ENCODE peak calls at places on chromosomes 11 and 22, in five cellular contexts. Z, I, W, P and F are unnamed samples.

GRCh38 chr11:101442171-101442570 is 141.6 kb downstream of the TRPC6 start:
- DNase-seq in Z (peak; percentile 54), I (no peak), W (peak; percentile 32), P (peak; percentile 14), F (no peak)

GRCh38 chr11:64887757-64888405 is 9.5 kb upstream of the EHD1 start:
- DNase-seq in Z (peak; percentile 65), I (peak; percentile 54), W (no peak), P (peak; percentile 69), F (peak; percentile 95)

GRCh38 chr11:66986178-66986545 is 11.1 kb downstream of the C11orf86 start:
- DNase-seq in Z (no peak), I (peak; percentile 42), W (no peak), P (no peak), F (no peak)

GRCh38 chr11:26442131-26442530 is 110.2 kb downstream of the ANO3 start:
- DNase-seq in Z (peak; percentile 49), I (no peak), W (peak; percentile 61), P (peak; percentile 2), F (no peak)

GRCh38 chr11:16191852-16192240 is 164.5 kb downstream of the SOX6 start:
- DNase-seq in Z (no peak), I (no peak), W (no peak), P (no peak), F (no peak)

GRCh38 chr11:133946541-133947297 is 10.0 kb downstream of the IGSF9B start:
- DNase-seq in Z (peak; percentile 19), I (no peak), W (no peak), P (no peak), F (peak; percentile 79)

GRCh38 chr22:25970996-25971811 is 198.1 kb upstream of the SEZ6L start:
- DNase-seq in Z (no peak), I (no peak), W (no peak), P (no peak), F (no peak)

GRCh38 chr11:26522912-26523610 is 49.0 kb downstream of the MUC15 start:
- DNase-seq in Z (peak; percentile 32), I (no peak), W (no peak), P (peak; percentile 21), F (no peak)

GRCh38 chr11:96708469-96708868 is 318.7 kb downstream of the JRKL start:
- DNase-seq in Z (no peak), I (no peak), W (no peak), P (no peak), F (no peak)

GRCh38 chr22:34997921-34998320 is 68.0 kb upstream of the ISX start:
- DNase-seq in Z (no peak), I (no peak), W (no peak), P (no peak), F (no peak)

GRCh38 chr11:2142300-2142759 is 3.1 kb upstream of the IGF2 start:
- DNase-seq in Z (peak; percentile 43), I (no peak), W (no peak), P (peak; percentile 56), F (no peak)

GRCh38 chr22:41781508-41781906 is 19.0 kb upstream of the CCDC134 start:
- DNase-seq in Z (no peak), I (no peak), W (no peak), P (no peak), F (no peak)

GRCh38 chr11:90252053-90252452 is 29.2 kb upstream of the CHORDC1 start:
- DNase-seq in Z (no peak), I (no peak), W (no peak), P (no peak), F (no peak)

GRCh38 chr11:94885133-94885532 is 88.2 kb downstream of the CWC15 start:
- DNase-seq in Z (no peak), I (no peak), W (no peak), P (no peak), F (no peak)

GRCh38 chr11:117385906-117386305 is 58.3 kb downstream of the CEP164 start:
- DNase-seq in Z (no peak), I (no peak), W (no peak), P (no peak), F (no peak)

GRCh38 chr11:64115751-64116522 is 50.0 kb downstream of the MACROD1 start:
- DNase-seq in Z (no peak), I (no peak), W (no peak), P (no peak), F (no peak)

GRCh38 chr11:79353706-79354105 is 87.1 kb downstream of the TENM4 start:
- DNase-seq in Z (no peak), I (no peak), W (peak; percentile 9), P (no peak), F (no peak)

GRCh38 chr11:77967121-77967520 is 27.3 kb downstream of the INTS4 start:
- DNase-seq in Z (no peak), I (no peak), W (no peak), P (no peak), F (no peak)

DNA sequence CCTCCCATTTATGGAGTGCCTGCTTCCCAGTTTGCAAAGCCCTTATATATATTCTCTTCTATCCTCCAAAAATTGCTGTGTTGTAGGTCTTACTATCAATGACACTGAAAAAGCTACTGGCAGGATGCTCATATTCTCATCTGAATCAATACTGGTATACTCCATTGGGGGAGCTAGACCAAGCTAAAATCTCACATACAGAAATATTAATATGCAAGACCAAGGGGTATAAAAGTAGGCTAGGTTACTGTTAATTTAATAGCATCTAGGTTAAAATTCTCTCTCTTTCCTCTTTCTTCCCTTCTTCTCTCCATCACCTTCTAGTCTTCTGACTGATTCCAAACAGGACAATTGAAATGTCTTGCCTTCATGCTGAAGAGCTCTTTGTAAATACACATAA is 17.1 kb upstream of the BDNF start:
- DNase-seq in Z (no peak), I (no peak), W (no peak), P (peak; percentile 47), F (no peak)
- TF ChIP-seq CTCF in Z (peak; percentile 48), I (no peak), W (peak; percentile 47), P (peak; percentile 42), F (peak; percentile 25)

GRCh38 chr11:13249177-13249576 is 28.4 kb upstream of the BMAL1 start:
- DNase-seq in Z (no peak), I (no peak), W (no peak), P (no peak), F (no peak)

GRCh38 chr11:13247606-13248320 is 29.8 kb upstream of the BMAL1 start:
- DNase-seq in Z (no peak), I (no peak), W (no peak), P (no peak), F (no peak)

GRCh38 chr11:13251961-13252360 is 25.6 kb upstream of the BMAL1 start:
- DNase-seq in Z (no peak), I (no peak), W (no peak), P (no peak), F (no peak)

GRCh38 chr11:13249992-13250391 is 27.6 kb upstream of the BMAL1 start:
- DNase-seq in Z (peak; percentile 19), I (no peak), W (no peak), P (peak; percentile 14), F (no peak)
- TF ChIP-seq CTCF in Z (peak; percentile 38), I (no peak), W (peak; percentile 34), P (peak; percentile 20), F (peak; percentile 4)

DNA sequence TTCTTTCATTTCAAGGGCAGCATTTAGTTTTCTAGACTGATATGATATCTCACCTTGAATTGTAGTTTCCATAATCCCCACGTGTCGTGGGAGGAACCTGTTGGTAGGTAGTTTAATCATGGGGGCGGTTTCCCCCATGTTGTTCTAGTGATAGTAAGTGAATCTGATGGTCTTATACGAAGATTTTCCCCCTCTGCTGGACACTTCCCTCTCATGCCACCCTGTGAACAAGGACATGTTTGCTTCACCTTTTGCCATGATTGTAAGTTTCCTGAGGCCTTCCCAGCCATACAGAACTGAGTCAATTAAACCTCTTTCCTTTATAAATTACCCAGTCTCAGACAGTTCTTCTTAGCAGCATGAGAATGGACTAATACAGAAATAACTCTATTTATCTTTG is 851.1 kb upstream of the FAT3 start:
- DNase-seq in Z (no peak), I (no peak), W (no peak), P (no peak), F (no peak)
- TF ChIP-seq CTCF in Z (no peak), I (no peak), W (no peak), P (no peak), F (no peak)

DNA sequence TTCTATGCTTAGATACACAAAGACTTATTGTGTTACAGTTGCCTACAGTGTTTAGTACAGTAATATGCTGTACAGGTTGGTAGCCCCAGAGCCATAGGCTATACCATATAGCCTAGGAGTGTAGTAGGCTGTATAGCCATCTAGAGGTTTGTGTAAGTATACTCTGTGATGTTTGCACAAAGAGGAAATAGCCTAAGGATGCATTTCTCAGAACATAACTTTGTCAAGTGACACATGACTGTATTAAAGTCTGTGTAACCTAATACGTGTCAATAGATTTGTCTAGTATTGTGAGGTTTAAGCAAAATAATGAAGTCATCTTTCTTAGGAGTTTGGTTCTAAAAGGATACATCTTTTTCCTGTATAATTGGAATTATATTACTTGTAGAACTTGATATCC is 5.5 kb downstream of the ZC3H12C start:
- DNase-seq in Z (no peak), I (no peak), W (no peak), P (no peak), F (no peak)
- TF ChIP-seq CTCF in Z (no peak), I (no peak), W (no peak), P (peak; percentile 10), F (no peak)

DNA sequence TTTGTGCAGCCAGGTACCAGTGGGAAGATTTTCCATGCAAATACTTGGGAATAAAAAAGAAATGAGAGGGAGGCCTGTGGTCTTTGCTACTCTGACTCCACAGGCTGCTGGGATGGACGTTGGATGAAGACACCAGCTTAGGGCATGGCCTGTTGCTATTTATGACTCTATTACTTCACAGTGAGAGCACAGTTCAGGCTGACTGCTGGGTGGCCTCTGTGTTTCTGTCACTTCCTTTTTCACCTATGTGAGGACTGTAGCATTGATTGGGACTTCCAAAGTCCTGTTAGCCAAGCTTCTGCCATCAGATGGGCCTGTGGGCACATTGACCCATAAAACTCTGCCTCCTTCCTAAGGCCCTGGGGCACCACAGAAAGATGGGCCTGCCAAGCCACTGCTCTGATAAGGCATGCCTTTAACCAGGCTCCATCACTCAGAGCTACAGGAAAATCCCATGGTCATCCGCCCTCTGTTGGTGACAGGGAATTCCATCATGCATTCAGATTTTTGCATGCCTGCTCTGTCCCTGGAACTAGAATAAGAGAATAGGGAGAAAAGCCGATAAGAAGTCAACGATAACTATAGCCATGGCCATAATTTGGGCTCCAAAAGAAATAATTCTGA is 64.6 kb downstream of the KCNJ1 start:
- DNase-seq in Z (peak; percentile 47), I (no peak), W (no peak), P (peak; percentile 58), F (no peak)
- TF ChIP-seq CTCF in Z (peak; percentile 59), I (no peak), W (peak; percentile 42), P (peak; percentile 59), F (peak; percentile 33)

DNA sequence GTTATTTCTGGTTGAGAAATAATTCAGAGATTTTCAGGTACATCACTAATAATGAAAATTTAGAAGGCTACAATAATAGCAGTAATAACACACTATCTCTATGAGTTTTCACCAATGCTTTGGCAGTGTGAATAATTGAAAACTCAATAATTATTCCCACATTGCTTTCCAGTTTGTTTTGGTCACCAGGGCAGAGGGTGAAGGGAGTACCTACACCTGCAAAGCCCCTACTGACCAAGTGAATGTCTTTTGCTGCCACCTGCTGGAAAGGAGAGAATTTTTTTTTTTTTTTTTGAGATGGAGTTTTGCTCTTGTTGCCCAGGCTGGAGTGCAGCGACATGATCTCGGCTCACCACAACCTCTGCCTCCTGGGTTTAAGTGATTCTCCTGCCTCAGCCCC is 3.2 kb downstream of the NELL1 start:
- DNase-seq in Z (peak; percentile 10), I (no peak), W (no peak), P (peak; percentile 8), F (no peak)
- TF ChIP-seq CTCF in Z (peak; percentile 34), I (no peak), W (peak; percentile 30), P (peak; percentile 40), F (peak; percentile 42)